ENCODE peak calls at places on chromosomes 3 and 15, in four cellular contexts. One of them, this sample, is unnamed.
A peak's percentile ranks its signal among the peaks of the same experiment; 100 is the strongest.

GRCh38 chr15:29656636-29657475 is 165.4 kb downstream of the TJP1 start:
- DNase-seq in fibroblast of the aortic adventitia: no peak
- DNase-seq in RWPE1: peak; percentile 46
- DNase-seq in progenitor cell of endocrine pancreas: peak; percentile 59
- DNase-seq in this sample: no peak

GRCh38 chr3:41000471-41000870 is 198.8 kb upstream of the CTNNB1 start:
- DNase-seq in fibroblast of the aortic adventitia: peak; percentile 25
- DNase-seq in RWPE1: no peak
- DNase-seq in progenitor cell of endocrine pancreas: no peak
- DNase-seq in this sample: no peak

GRCh38 chr15:31350771-31351170 is 24.1 kb downstream of the KLF13 start:
- DNase-seq in fibroblast of the aortic adventitia: no peak
- DNase-seq in RWPE1: no peak
- DNase-seq in progenitor cell of endocrine pancreas: no peak
- DNase-seq in this sample: no peak

GRCh38 chr3:129855454-129856419 is 37.8 kb downstream of the TMCC1 start:
- DNase-seq in fibroblast of the aortic adventitia: peak; percentile 78
- DNase-seq in RWPE1: peak; percentile 22
- DNase-seq in progenitor cell of endocrine pancreas: no peak
- DNase-seq in this sample: no peak

GRCh38 chr15:57025264-57025939 is 107.0 kb downstream of the TCF12 start:
- DNase-seq in fibroblast of the aortic adventitia: peak; percentile 52
- DNase-seq in RWPE1: peak; percentile 51
- DNase-seq in progenitor cell of endocrine pancreas: no peak
- DNase-seq in this sample: no peak

GRCh38 chr15:40696228-40696627 is 1.3 kb downstream of the RAD51 start:
- DNase-seq in fibroblast of the aortic adventitia: no peak
- DNase-seq in RWPE1: no peak
- DNase-seq in progenitor cell of endocrine pancreas: no peak
- DNase-seq in this sample: no peak

GRCh38 chr15:31226011-31226410 is 100.6 kb upstream of the KLF13 start:
- DNase-seq in fibroblast of the aortic adventitia: no peak
- DNase-seq in RWPE1: no peak
- DNase-seq in progenitor cell of endocrine pancreas: no peak
- DNase-seq in this sample: no peak

GRCh38 chr3:64443553-64444331 is 218.5 kb upstream of the PRICKLE2 start:
- DNase-seq in fibroblast of the aortic adventitia: peak; percentile 79
- DNase-seq in RWPE1: no peak
- DNase-seq in progenitor cell of endocrine pancreas: no peak
- DNase-seq in this sample: peak; percentile 75

GRCh38 chr3:71927505-71928066 is 142.6 kb upstream of the PROK2 start:
- DNase-seq in fibroblast of the aortic adventitia: no peak
- DNase-seq in RWPE1: no peak
- DNase-seq in progenitor cell of endocrine pancreas: no peak
- DNase-seq in this sample: no peak

GRCh38 chr3:71931930-71932329 is 147.0 kb upstream of the PROK2 start:
- DNase-seq in fibroblast of the aortic adventitia: no peak
- DNase-seq in RWPE1: no peak
- DNase-seq in progenitor cell of endocrine pancreas: no peak
- DNase-seq in this sample: no peak

GRCh38 chr3:71928215-71928614 is 143.3 kb upstream of the PROK2 start:
- DNase-seq in fibroblast of the aortic adventitia: no peak
- DNase-seq in RWPE1: no peak
- DNase-seq in progenitor cell of endocrine pancreas: no peak
- DNase-seq in this sample: no peak

GRCh38 chr3:71926690-71927089 is 141.7 kb upstream of the PROK2 start:
- DNase-seq in fibroblast of the aortic adventitia: no peak
- DNase-seq in RWPE1: no peak
- DNase-seq in progenitor cell of endocrine pancreas: no peak
- DNase-seq in this sample: no peak

DNA sequence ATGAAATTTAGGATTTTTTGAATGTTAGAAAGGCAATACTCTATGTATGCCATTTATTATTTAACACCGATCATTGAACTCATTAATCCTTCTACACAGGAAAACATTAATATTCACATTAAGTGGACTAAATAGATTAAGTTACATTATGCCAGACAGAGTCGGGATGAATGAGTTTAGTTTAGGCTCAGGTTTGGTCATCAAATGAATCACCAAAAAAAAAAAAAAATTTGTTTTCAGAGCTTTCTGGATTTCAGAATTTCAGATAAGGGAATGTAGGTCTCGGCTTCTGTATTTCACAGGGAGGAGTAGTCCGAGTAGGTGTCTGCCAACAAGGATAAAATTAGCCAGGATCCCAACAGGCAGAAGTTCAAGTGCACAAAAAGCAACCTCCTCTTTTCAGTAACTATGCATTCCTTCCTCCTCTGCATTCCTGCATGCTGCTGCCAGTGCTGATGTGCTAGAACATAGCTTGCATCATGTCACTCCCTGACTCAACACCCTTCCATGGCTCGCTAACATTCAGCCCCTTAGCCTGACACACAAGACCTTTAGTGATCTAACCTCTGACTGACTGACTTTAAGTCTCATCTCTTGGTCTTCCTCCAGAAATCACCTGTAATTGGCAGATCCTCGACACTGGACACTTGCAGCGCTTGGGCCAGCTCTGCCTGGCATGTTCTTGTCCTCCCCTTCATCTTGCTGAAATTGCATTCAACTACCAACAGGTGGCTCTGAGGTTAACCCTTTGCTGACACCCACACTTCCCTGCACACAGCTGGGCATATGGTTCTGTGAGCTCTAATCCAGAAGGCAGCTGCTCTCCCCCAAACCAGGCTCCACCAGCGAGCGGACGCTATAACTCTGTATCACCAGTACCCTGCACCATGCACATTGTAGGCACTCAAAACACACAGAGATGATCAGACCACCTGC is 145.4 kb upstream of the PROK2 start:
- DNase-seq in fibroblast of the aortic adventitia: peak; percentile 73
- DNase-seq in RWPE1: peak; percentile 11
- DNase-seq in progenitor cell of endocrine pancreas: no peak
- DNase-seq in this sample: no peak
- TF ChIP-seq CTCF in fibroblast of the aortic adventitia: peak; percentile 7
- TF ChIP-seq CTCF in RWPE1: no peak
- TF ChIP-seq CTCF in progenitor cell of endocrine pancreas: peak; percentile 73
- TF ChIP-seq CTCF in this sample: peak; percentile 65

DNA sequence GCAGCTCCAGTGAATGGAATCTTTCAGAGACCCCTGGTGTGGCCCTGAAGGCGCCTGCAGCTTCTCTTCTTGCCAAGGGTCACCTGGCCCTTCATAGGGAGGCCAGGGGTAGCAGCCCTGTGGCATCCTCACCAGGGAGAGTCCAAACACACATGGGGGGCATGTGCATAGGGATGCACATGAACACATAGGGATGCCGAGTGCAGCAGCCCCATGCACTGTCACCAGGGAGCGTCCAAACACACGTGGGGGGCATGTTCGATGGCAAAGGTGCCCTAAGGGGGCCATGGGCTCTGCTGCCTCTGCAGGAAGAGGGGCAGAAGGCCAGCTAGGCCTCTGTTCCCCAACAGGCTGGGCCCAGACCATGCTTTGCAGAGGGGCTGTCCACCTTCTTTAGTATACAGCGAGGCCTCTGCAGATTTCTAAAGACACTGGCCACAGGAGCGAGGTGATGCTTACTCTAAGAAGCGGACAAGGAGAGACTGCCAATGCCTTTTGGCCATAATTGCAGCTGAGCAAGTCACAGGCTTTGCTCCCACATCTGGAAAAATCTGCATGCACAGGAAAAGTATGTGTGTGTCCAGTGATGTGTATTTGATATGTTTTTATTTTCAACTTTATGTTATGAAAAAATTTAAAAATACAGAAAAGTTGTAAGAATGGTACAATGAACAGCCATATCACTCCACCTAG is 20.9 kb downstream of the ANAPC13 start:
- DNase-seq in fibroblast of the aortic adventitia: peak; percentile 61
- DNase-seq in RWPE1: no peak
- DNase-seq in progenitor cell of endocrine pancreas: no peak
- DNase-seq in this sample: no peak
- TF ChIP-seq CTCF in fibroblast of the aortic adventitia: peak; percentile 10
- TF ChIP-seq CTCF in RWPE1: no peak
- TF ChIP-seq CTCF in progenitor cell of endocrine pancreas: no peak
- TF ChIP-seq CTCF in this sample: no peak

GRCh38 chr3:113339616-113340244 is 101.6 kb downstream of the CFAP44 start:
- DNase-seq in fibroblast of the aortic adventitia: no peak
- DNase-seq in RWPE1: no peak
- DNase-seq in progenitor cell of endocrine pancreas: no peak
- DNase-seq in this sample: no peak
- TF ChIP-seq CTCF in fibroblast of the aortic adventitia: no peak
- TF ChIP-seq CTCF in RWPE1: no peak
- TF ChIP-seq CTCF in progenitor cell of endocrine pancreas: no peak
- TF ChIP-seq CTCF in this sample: peak; percentile 24

GRCh38 chr3:62214850-62215249 is 158.5 kb downstream of the FEZF2 start:
- DNase-seq in fibroblast of the aortic adventitia: no peak
- DNase-seq in RWPE1: no peak
- DNase-seq in progenitor cell of endocrine pancreas: no peak
- DNase-seq in this sample: no peak

GRCh38 chr3:62210016-62210415 is 163.3 kb downstream of the FEZF2 start:
- DNase-seq in fibroblast of the aortic adventitia: no peak
- DNase-seq in RWPE1: no peak
- DNase-seq in progenitor cell of endocrine pancreas: no peak
- DNase-seq in this sample: no peak

GRCh38 chr3:62207197-62207596 is 166.2 kb downstream of the FEZF2 start:
- DNase-seq in fibroblast of the aortic adventitia: no peak
- DNase-seq in RWPE1: no peak
- DNase-seq in progenitor cell of endocrine pancreas: no peak
- DNase-seq in this sample: no peak

GRCh38 chr3:62208385-62208784 is 165.0 kb downstream of the FEZF2 start:
- DNase-seq in fibroblast of the aortic adventitia: no peak
- DNase-seq in RWPE1: no peak
- DNase-seq in progenitor cell of endocrine pancreas: no peak
- DNase-seq in this sample: no peak

GRCh38 chr3:62211675-62212429 is 161.5 kb downstream of the FEZF2 start:
- DNase-seq in fibroblast of the aortic adventitia: no peak
- DNase-seq in RWPE1: peak; percentile 2
- DNase-seq in progenitor cell of endocrine pancreas: no peak
- DNase-seq in this sample: no peak
- TF ChIP-seq CTCF in fibroblast of the aortic adventitia: no peak
- TF ChIP-seq CTCF in RWPE1: no peak
- TF ChIP-seq CTCF in progenitor cell of endocrine pancreas: peak; percentile 15
- TF ChIP-seq CTCF in this sample: peak; percentile 39

DNA sequence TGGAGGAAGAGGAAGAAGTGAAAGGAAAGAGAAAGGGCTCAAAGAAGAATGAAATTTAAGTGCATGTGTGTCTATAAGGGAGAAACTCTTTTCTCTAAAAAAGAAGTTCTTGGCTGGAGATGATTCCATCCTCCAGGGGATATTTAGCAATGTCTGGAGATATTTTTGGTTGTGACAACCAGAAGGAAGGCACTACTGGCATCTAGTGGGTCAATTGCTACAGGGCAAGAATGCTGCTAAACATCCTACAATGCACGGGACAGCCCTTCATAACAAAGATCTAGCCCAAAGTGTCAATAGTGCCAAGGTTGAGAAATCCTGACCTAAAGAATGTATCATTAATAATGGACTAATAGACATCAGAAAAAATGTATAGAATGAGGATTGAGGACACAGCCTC is 57.4 kb upstream of the ST3GAL6 start:
- DNase-seq in fibroblast of the aortic adventitia: peak; percentile 24
- DNase-seq in RWPE1: no peak
- DNase-seq in progenitor cell of endocrine pancreas: no peak
- DNase-seq in this sample: no peak
- TF ChIP-seq CTCF in fibroblast of the aortic adventitia: peak; percentile 12
- TF ChIP-seq CTCF in RWPE1: no peak
- TF ChIP-seq CTCF in progenitor cell of endocrine pancreas: no peak
- TF ChIP-seq CTCF in this sample: no peak

DNA sequence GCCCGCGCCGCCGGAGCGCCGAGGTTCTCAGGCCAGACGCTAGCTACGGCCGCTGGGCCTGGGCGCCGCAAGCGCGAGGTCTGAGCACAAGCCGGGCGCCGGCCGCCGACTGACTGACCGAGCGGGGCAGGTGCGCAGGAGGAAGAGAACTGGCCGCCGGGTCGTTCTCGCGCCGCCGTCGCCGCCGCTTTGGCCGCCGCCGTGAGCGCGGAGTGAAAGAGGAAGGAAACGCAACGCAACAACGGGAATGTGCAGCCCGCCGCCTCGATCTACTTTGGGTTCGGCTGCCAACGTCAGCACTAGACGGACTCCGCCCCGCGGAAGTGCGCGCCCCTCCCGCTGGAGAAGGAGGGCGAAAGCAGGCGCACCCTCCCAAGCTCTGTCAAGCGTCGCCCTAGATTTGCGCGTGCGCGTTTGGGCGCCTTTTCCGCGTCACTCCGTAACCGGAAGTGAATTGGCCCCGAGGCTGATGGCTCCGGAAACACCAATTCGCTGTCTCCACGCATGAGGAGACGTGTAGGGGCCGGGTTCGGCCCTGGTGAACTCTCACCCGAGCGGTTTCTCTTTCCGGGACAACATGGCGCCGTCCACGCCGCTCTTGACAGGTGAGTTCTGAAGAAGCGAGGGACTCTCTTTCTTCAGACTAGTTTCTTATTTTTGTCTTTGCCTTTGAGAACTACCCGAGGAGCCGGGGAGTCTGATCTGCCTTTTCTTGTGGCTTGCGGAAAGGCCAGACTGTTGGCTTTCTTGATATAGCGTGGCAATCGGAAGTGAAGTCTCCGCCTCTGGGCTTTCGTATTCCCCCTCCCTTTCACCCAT is at the start of the genes EIF2A and SERP1:
- DNase-seq in fibroblast of the aortic adventitia: peak; percentile 99
- DNase-seq in RWPE1: peak; percentile 95
- DNase-seq in progenitor cell of endocrine pancreas: peak; percentile 97
- DNase-seq in this sample: peak; percentile 99
- TF ChIP-seq CTCF in fibroblast of the aortic adventitia: no peak
- TF ChIP-seq CTCF in RWPE1: no peak
- TF ChIP-seq CTCF in progenitor cell of endocrine pancreas: no peak
- TF ChIP-seq CTCF in this sample: peak; percentile 22

DNA sequence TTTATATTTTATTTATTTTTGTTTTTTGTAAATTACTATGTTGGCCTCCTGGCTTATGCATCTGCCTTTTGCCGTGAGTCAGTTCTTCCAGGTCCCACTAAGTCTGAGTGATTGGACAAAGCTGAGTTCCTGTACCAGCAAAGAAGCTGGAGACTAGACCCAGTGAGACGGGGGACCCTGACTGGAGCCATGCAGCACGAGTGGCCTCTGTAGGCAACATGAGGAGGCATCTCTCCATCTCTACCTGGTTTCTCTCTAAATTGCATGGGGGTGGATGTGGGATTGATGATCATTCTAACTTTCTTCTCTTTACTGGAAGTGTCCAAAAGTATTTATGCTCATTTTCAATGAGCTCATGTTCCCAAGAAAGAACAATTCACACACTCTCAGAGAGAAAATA is 155.3 kb upstream of the MRPL3 start:
- DNase-seq in fibroblast of the aortic adventitia: peak; percentile 8
- DNase-seq in RWPE1: no peak
- DNase-seq in progenitor cell of endocrine pancreas: no peak
- DNase-seq in this sample: no peak
- TF ChIP-seq CTCF in fibroblast of the aortic adventitia: peak; percentile 31
- TF ChIP-seq CTCF in RWPE1: no peak
- TF ChIP-seq CTCF in progenitor cell of endocrine pancreas: no peak
- TF ChIP-seq CTCF in this sample: no peak

This sample was measured in type B pancreatic cell.